ENCODE peak calls at places on chromosomes 2 and 18, in seven cellular contexts. Z is stimulated activated naive CD4-positive, alpha-beta T cell; V is A172; T is ELR; A is stimulated activated effector memory CD8-positive, alpha-beta T cell treated with anti-CD3 and anti-CD28 coated beads, Interleukin-12 subunit alpha, Interleukin-12 subunit beta, amount 100 ng/mL, for 72 hours; P is T-helper 2 cell; I is LoVo. C is an unnamed sample.

GRCh38 chr18:9741821-9742541 is 33.9 kb downstream of the RAB31 start:
- DNase-seq in Z (no peak), V (peak; percentile 75), T (peak; percentile 58), A (no peak), P (no peak), I (peak; percentile 11), C (no peak)

GRCh38 chr2:201006704-201007103 is 43.2 kb upstream of the ORC2 start:
- DNase-seq in Z (no peak), V (no peak), T (no peak), A (no peak), P (no peak), I (no peak), C (no peak)

GRCh38 chr2:188333751-188334524 is 42.3 kb downstream of the GULP1 start:
- DNase-seq in Z (no peak), V (no peak), T (no peak), A (no peak), P (no peak), I (no peak), C (no peak)

GRCh38 chr2:214261683-214262082 is 149.2 kb upstream of the VWC2L start:
- DNase-seq in Z (no peak), V (no peak), T (peak; percentile 57), A (no peak), P (no peak), I (no peak), C (no peak)

GRCh38 chr18:61173579-61173978 is 159.7 kb upstream of the CDH20 start:
- DNase-seq in Z (no peak), V (no peak), T (no peak), A (no peak), P (no peak), I (no peak), C (no peak)

GRCh38 chr2:64987001-64987962 is 1.9 kb upstream of the SLC1A4 start:
- DNase-seq in Z (no peak), V (no peak), T (peak; percentile 34), A (peak; percentile 56), P (peak; percentile 71), I (no peak), C (no peak)

GRCh38 chr2:207478572-207478971 is 51.2 kb upstream of the CREB1 start:
- DNase-seq in Z (no peak), V (no peak), T (no peak), A (no peak), P (no peak), I (no peak), C (no peak)

GRCh38 chr2:32680937-32681336 is 53.1 kb downstream of the TTC27 start:
- DNase-seq in Z (no peak), V (no peak), T (peak; percentile 6), A (no peak), P (no peak), I (no peak), C (no peak)

GRCh38 chr18:59011786-59012185 is 127.9 kb upstream of the SEC11C start:
- DNase-seq in Z (no peak), V (no peak), T (no peak), A (no peak), P (no peak), I (no peak), C (no peak)

GRCh38 chr2:239259603-239260298 is 141.1 kb downstream of the HDAC4 start:
- DNase-seq in Z (peak; percentile 17), V (no peak), T (no peak), A (peak; percentile 64), P (peak; percentile 76), I (no peak), C (no peak)

GRCh38 chr18:31269508-31270074 is 48.4 kb upstream of the DSG1 start:
- DNase-seq in Z (no peak), V (no peak), T (no peak), A (no peak), P (no peak), I (no peak), C (no peak)

GRCh38 chr2:72112421-72112820 is 35.2 kb downstream of the CYP26B1 start:
- DNase-seq in Z (no peak), V (peak; percentile 67), T (peak; percentile 76), A (no peak), P (no peak), I (no peak), C (no peak)

GRCh38 chr18:35497006-35497333 is 790 bp downstream of the INO80C start:
- DNase-seq in Z (no peak), V (peak; percentile 22), T (no peak), A (no peak), P (no peak), I (peak; percentile 33), C (no peak)

GRCh38 chr2:18597618-18598017 is 8.2 kb upstream of the NT5C1B start:
- DNase-seq in Z (no peak), V (no peak), T (no peak), A (no peak), P (no peak), I (no peak), C (no peak)

GRCh38 chr18:69635482-69635881 is 234.8 kb downstream of the DOK6 start:
- DNase-seq in Z (no peak), V (no peak), T (no peak), A (no peak), P (no peak), I (no peak), C (no peak)

GRCh38 chr2:206217162-206217561 is 57.3 kb upstream of the ZDBF2 start:
- DNase-seq in Z (no peak), V (no peak), T (no peak), A (no peak), P (no peak), I (no peak), C (no peak)

GRCh38 chr2:151562398-151562797 is 152.7 kb downstream of the RIF1 start:
- DNase-seq in Z (no peak), V (no peak), T (no peak), A (no peak), P (no peak), I (no peak), C (no peak)

GRCh38 chr2:159650574-159650973 is 34.2 kb upstream of the BAZ2B start:
- DNase-seq in Z (no peak), V (no peak), T (no peak), A (no peak), P (no peak), I (no peak), C (no peak)